ENCODE peak calls at places on chromosomes 4 and X, in nine cellular contexts. P, I, X, D, E, Y, N, K and B are unnamed samples.

GRCh38 chrX:118948270-118948669 is 26.1 kb upstream of the LONRF3 start:
- DNase-seq in P (no peak), I (no peak), X (no peak), D (no peak), E (no peak), Y (no peak), N (no peak), K (no peak), B (no peak)

GRCh38 chr4:149584703-149585102 is 230.9 kb downstream of the IQCM start:
- DNase-seq in P (no peak), I (no peak), X (no peak), D (no peak), E (peak; percentile 29), Y (no peak), N (no peak), K (peak; percentile 5), B (no peak)

GRCh38 chrX:129654652-129655546 is at the start of gene APLN:
- DNase-seq in P (no peak), I (peak; percentile 74), X (peak; percentile 19), D (peak; percentile 57), E (peak; percentile 57), Y (no peak), N (peak; percentile 15), K (peak; percentile 68), B (peak; percentile 77)

GRCh38 chr4:108060164-108060563 is 70.5 kb downstream of the HADH start:
- DNase-seq in P (peak; percentile 42), I (no peak), X (peak; percentile 46), D (peak; percentile 69), E (peak; percentile 23), Y (peak; percentile 2), N (peak; percentile 14), K (peak; percentile 48), B (no peak)

GRCh38 chr4:7540216-7540615 is 105.5 kb upstream of the PSAPL1 start:
- DNase-seq in P (no peak), I (peak; percentile 38), X (no peak), D (no peak), E (no peak), Y (no peak), N (no peak), K (no peak), B (no peak)

GRCh38 chr4:111506706-111507105 is 638.5 kb upstream of the FAM241A start:
- DNase-seq in P (no peak), I (no peak), X (peak; percentile 84), D (no peak), E (no peak), Y (no peak), N (no peak), K (peak; percentile 89), B (no peak)

GRCh38 chr4:173535165-173535737 is 5.2 kb upstream of the HAND2 start:
- DNase-seq in P (no peak), I (no peak), X (no peak), D (no peak), E (no peak), Y (no peak), N (no peak), K (no peak), B (no peak)

GRCh38 chr4:38663021-38663800 is 788 bp upstream of the KLF3 start:
- DNase-seq in P (peak; percentile 45), I (peak; percentile 93), X (no peak), D (no peak), E (peak; percentile 87), Y (no peak), N (peak; percentile 33), K (peak; percentile 60), B (no peak)

GRCh38 chr4:5708171-5708828 is at the start of gene EVC2:
- DNase-seq in P (peak; percentile 65), I (peak; percentile 85), X (peak; percentile 46), D (peak; percentile 20), E (peak; percentile 54), Y (no peak), N (no peak), K (peak; percentile 87), B (peak; percentile 94)

GRCh38 chr4:106334732-106335131 is 18.4 kb downstream of the AIMP1 start:
- DNase-seq in P (no peak), I (no peak), X (no peak), D (no peak), E (no peak), Y (no peak), N (no peak), K (no peak), B (no peak)

GRCh38 chr4:105022811-105023667 is 123.6 kb upstream of the TET2 start:
- DNase-seq in P (no peak), I (no peak), X (peak; percentile 3), D (no peak), E (no peak), Y (no peak), N (no peak), K (no peak), B (no peak)

GRCh38 chr4:147547314-147548056 is 66.6 kb downstream of the EDNRA start:
- DNase-seq in P (no peak), I (no peak), X (peak; percentile 88), D (peak; percentile 92), E (no peak), Y (peak; percentile 29), N (no peak), K (peak; percentile 68), B (no peak)

GRCh38 chr4:78166582-78166981 is 109.5 kb downstream of the FRAS1 start:
- DNase-seq in P (no peak), I (no peak), X (no peak), D (no peak), E (no peak), Y (no peak), N (no peak), K (peak; percentile 14), B (no peak)

GRCh38 chrX:119643696-119644095 is 37.5 kb upstream of the NKRF start:
- DNase-seq in P (no peak), I (no peak), X (no peak), D (no peak), E (no peak), Y (no peak), N (no peak), K (no peak), B (no peak)

GRCh38 chr4:64799751-64800150 is 390.5 kb upstream of the TECRL start:
- DNase-seq in P (peak; percentile 34), I (no peak), X (no peak), D (no peak), E (peak; percentile 5), Y (no peak), N (no peak), K (no peak), B (no peak)

GRCh38 chrX:12794654-12795053 is 3.4 kb downstream of the PRPS2 start:
- DNase-seq in P (no peak), I (no peak), X (no peak), D (no peak), E (no peak), Y (no peak), N (no peak), K (no peak), B (no peak)

DNA sequence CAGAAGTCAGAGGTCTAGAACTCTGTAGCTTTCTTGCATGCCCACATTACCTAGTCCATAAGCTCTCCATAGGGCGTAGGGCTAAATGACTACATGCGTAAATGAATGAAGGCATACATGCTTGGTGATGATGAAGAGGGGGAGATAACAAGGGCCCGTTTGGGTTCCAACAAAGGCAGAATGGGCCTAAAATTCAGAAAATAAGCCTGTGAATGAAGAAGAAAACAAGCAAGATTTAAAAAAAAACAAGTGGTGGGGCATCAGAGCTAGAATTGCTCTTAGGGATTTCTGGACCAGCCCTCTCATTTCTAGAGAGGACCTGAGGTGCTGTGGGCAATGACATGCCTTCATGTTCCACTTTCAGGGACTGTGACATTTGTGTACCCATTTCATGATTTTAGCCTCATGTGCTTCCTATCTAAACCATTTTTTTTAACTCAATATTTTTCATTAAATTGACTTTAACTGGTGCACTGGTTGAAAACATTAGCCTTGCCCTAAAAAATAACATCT is 12.1 kb downstream of the GPRIN3 start:
- DNase-seq in P (no peak), I (no peak), X (no peak), D (no peak), E (no peak), Y (no peak), N (no peak), K (no peak), B (no peak)
- H3K4me1 ChIP-seq in P (peaks cover 2% of the 10 kb centered on the region), I (peaks cover 47% of the 10 kb centered on the region), X (no peaks in the 10 kb centered on the region), D (no peaks in the 10 kb centered on the region), E (peaks cover 52% of the 10 kb centered on the region), Y (peaks cover 7% of the 10 kb centered on the region), N (peaks cover 16% of the 10 kb centered on the region), K (peaks cover 13% of the 10 kb centered on the region), B (no peaks in the 10 kb centered on the region)

GRCh38 chr4:90074322-90074886 is 52.8 kb upstream of the CCSER1 start:
- DNase-seq in P (peak; percentile 47), I (no peak), X (no peak), D (no peak), E (peak; percentile 21), Y (no peak), N (peak; percentile 8), K (no peak), B (no peak)
- H3K4me1 ChIP-seq in P (peaks cover 2% of the 10 kb centered on the region), I (no peaks in the 10 kb centered on the region), X (no peaks in the 10 kb centered on the region), D (no peaks in the 10 kb centered on the region), E (no peaks in the 10 kb centered on the region), Y (no peaks in the 10 kb centered on the region), N (no peaks in the 10 kb centered on the region), K (no peaks in the 10 kb centered on the region), B (no peaks in the 10 kb centered on the region)

GRCh38 chrX:132480581-132481203 is 8.1 kb downstream of the MBNL3 start:
- DNase-seq in P (no peak), I (no peak), X (peak; percentile 20), D (peak; percentile 20), E (peak; percentile 22), Y (peak; percentile 82), N (peak; percentile 75), K (peak; percentile 58), B (no peak)

GRCh38 chrX:132481449-132481848 is 7.4 kb downstream of the MBNL3 start:
- DNase-seq in P (no peak), I (no peak), X (no peak), D (no peak), E (no peak), Y (no peak), N (no peak), K (no peak), B (no peak)

GRCh38 chrX:132483523-132483922 is 5.3 kb downstream of the MBNL3 start:
- DNase-seq in P (no peak), I (no peak), X (no peak), D (no peak), E (no peak), Y (peak; percentile 81), N (no peak), K (no peak), B (no peak)

GRCh38 chrX:132483951-132484350 is 4.9 kb downstream of the MBNL3 start:
- DNase-seq in P (no peak), I (no peak), X (no peak), D (no peak), E (no peak), Y (no peak), N (no peak), K (no peak), B (no peak)

GRCh38 chrX:132482632-132483031 is 6.2 kb downstream of the MBNL3 start:
- DNase-seq in P (no peak), I (no peak), X (no peak), D (no peak), E (no peak), Y (peak; percentile 83), N (no peak), K (no peak), B (no peak)
- H3K4me1 ChIP-seq in P (peaks cover 18% of the 10 kb centered on the region), I (peaks cover 14% of the 10 kb centered on the region), X (no peaks in the 10 kb centered on the region), D (no peaks in the 10 kb centered on the region), E (peaks cover 9% of the 10 kb centered on the region), Y (peaks cover 93% of the 10 kb centered on the region), N (no peaks in the 10 kb centered on the region), K (peaks cover 11% of the 10 kb centered on the region), B (no peaks in the 10 kb centered on the region)

DNA sequence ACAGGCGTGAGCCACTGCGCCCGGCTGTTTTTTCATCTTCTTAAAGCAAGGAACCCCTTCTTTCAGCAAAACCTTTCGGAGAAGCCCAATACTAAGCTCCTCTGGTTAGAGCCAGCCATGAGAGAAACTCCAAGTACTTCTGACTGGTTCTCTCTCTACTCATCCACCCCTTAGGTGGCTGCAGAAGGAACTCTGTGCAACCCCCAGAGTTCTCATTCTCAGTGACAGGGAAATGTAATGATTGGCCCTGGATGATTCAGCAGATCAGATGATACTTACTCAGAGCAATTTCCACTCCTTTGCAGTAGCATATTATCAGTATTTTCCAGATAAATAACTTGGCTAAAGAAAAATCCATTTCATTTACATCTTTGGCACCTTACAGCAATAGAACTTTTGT is 3.1 kb downstream of the SPP1 start:
- DNase-seq in P (no peak), I (no peak), X (peak; percentile 62), D (no peak), E (no peak), Y (no peak), N (no peak), K (peak; percentile 56), B (no peak)
- H3K4me1 ChIP-seq in P (no peaks in the 10 kb centered on the region), I (peaks cover 4% of the 10 kb centered on the region), X (no peaks in the 10 kb centered on the region), D (peaks cover 6% of the 10 kb centered on the region), E (no peaks in the 10 kb centered on the region), Y (peaks cover 45% of the 10 kb centered on the region), N (no peaks in the 10 kb centered on the region), K (peaks cover 12% of the 10 kb centered on the region), B (no peaks in the 10 kb centered on the region)